ENCODE peak calls at places on chromosomes 12 and 14, in five cellular contexts. T is pancreas, Z is lower lobe of right lung, X is GM06990, M is SJCRH30. L is an unnamed sample. For H3K27me3 and H3K36me3, the result is how much of the 10 kb centered on the place peaks cover.

GRCh38 chr14:105528197-105528858 is 1.9 kb downstream of the TMEM121 start:
- DNase-seq in T (peak), Z (peak), X (peak), M (peak), L (peak)

GRCh38 chr12:24822121-24822899 is 126.6 kb downstream of the BCAT1 start:
- DNase-seq in T (no peak), Z (no peak), X (peak), M (no peak), L (no peak)

GRCh38 chr14:50871223-50871622 is 630 bp upstream of the ABHD12B start:
- DNase-seq in T (no peak), Z (no peak), X (no peak), M (no peak), L (no peak)

GRCh38 chr14:91311284-91311662 is 66.8 kb upstream of the GPR68 start:
- DNase-seq in T (no peak), Z (no peak), X (no peak), M (no peak), L (no peak)

GRCh38 chr12:46221255-46222128 is 47.4 kb downstream of the SLC38A1 start:
- DNase-seq in T (no peak), Z (no peak), X (no peak), M (no peak), L (no peak)

GRCh38 chr12:30501718-30502117 is 194.0 kb downstream of the IPO8 start:
- DNase-seq in T (no peak), Z (no peak), X (no peak), M (no peak), L (no peak)

GRCh38 chr12:3988519-3989217 is 115.5 kb upstream of the PARP11 start:
- DNase-seq in T (no peak), Z (no peak), X (peak), M (no peak), L (no peak)

GRCh38 chr12:132502149-132502881 is 12.4 kb downstream of the FBRSL1 start:
- DNase-seq in T (no peak), Z (no peak), X (no peak), M (no peak), L (no peak)

GRCh38 chr12:113048716-113049127 is 7.8 kb upstream of the DTX1 start:
- DNase-seq in T (peak), Z (no peak), X (no peak), M (peak), L (peak)

GRCh38 chr12:68106160-68106559 is 53.4 kb downstream of the IFNG start:
- DNase-seq in T (no peak), Z (no peak), X (no peak), M (peak), L (no peak)

GRCh38 chr14:30298266-30298795 is 260.6 kb upstream of the G2E3 start:
- DNase-seq in T (no peak), Z (no peak), X (no peak), M (no peak), L (peak)

GRCh38 chr14:63398952-63399351 is 80.2 kb upstream of the GPHB5 start:
- DNase-seq in T (no peak), Z (no peak), X (no peak), M (no peak), L (no peak)

GRCh38 chr14:41137741-41138140 is 468.9 kb upstream of the LRFN5 start:
- DNase-seq in T (no peak), Z (no peak), X (no peak), M (no peak), L (no peak)

GRCh38 chr12:12083688-12084087 is 12.9 kb downstream of the BCL2L14 start:
- DNase-seq in T (no peak), Z (no peak), X (no peak), M (no peak), L (no peak)

GRCh38 chr14:103091041-103091882 is 3.3 kb upstream of the EXOC3L4 start:
- DNase-seq in T (no peak), Z (peak), X (peak), M (peak), L (peak)
- H3K4me3 ChIP-seq in T (peak), Z (peak), X (peak), M (peak), L (peak)

DNA sequence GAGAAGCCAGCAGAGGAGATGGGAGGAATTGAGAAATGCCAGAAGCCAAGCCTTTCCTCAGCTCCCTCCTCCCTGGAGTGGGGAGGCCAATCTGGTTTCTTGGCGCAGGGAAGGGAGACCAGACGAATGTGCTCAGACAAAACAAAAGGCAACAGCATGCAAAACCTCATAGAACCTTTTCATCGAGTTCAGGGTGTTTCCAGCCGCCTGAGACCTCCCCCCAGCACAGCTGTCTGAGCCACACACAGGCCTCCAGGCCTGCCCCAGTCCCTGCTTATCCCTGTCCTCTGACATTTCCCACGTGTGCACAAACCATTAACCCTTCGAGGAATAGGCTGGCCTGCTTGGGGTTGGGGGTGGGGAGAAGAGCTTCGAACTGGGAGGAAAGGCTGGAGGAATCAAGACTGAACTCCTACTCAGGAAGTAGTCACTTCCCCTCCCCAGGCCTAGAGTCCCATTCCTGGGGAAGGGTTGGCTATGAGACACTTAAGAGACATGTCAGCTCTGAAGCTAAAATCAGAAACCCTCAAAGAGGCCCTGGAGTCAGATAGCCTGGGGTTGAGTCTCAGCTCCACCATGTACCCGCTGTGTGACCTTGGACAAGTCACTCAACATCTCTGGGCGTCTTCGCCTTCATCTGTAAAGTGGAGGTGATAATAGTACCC is 10.7 kb downstream of the TBX3 start:
- DNase-seq in T (no peak), Z (no peak), X (no peak), M (no peak), L (peak)
- H3K27me3 ChIP-seq in T (under half), Z (half or more), X (under half), M (under half), L (half or more)

DNA sequence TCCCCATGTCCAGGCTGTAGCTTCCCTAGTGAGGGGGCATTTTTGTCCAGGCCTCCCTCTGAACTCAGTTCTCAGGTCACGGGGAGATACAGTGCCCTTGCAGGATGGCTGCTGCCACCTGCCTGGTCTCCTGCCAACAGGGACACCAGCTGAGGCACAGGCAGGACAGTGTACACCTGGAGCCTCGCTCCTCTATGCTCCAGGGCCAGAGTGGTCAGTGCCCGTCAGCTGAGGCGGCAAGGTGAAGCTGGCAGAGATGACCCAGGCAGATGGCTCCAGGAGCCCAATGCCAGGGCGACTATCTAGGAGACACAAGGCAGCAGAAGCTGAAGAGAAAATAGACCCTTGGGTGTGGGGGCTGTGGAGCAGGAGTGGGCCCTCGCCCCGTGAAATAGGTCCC is 12.6 kb downstream of the TUBA1C start:
- DNase-seq in T (no peak), Z (peak), X (no peak), M (no peak), L (no peak)
- H3K36me3 ChIP-seq in T (under half), Z (under half), X (under half), M (under half), L (under half)

GRCh38 chr14:97218336-97218712 is 421.1 kb downstream of the VRK1 start:
- DNase-seq in T (no peak), Z (no peak), X (no peak), M (no peak), L (no peak)

GRCh38 chr14:97217094-97217885 is 420.1 kb downstream of the VRK1 start:
- DNase-seq in T (no peak), Z (no peak), X (no peak), M (no peak), L (peak)

GRCh38 chr14:97221572-97221971 is 424.4 kb downstream of the VRK1 start:
- DNase-seq in T (no peak), Z (no peak), X (no peak), M (no peak), L (no peak)

GRCh38 chr14:97218713-97219355 is 421.7 kb downstream of the VRK1 start:
- DNase-seq in T (no peak), Z (no peak), X (no peak), M (no peak), L (peak)

GRCh38 chr14:97219356-97220017 is 422.3 kb downstream of the VRK1 start:
- DNase-seq in T (no peak), Z (no peak), X (no peak), M (no peak), L (peak)
- H3K4me3 ChIP-seq in T (peak), Z (peak), X (no peak), M (no peak), L (peak)

DNA sequence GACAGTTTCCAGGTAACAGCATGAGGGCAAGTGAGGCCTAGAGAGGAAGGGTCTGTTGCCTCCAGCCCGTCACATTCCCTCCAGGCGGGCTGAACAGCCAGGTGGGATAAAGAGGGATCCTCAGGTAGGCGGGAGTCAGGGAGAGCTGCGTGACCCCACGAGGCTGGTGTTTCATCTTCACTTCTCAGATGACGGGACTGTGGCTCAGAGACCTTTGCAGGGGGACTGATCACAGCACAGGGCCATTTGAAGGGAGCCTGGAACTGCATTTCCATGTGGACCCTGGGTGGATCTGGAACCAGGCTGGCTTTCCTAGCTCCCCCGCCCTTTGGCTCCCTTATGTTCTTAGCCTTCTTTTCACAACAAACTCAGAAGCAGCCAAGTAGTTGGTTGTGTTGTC is 37.4 kb downstream of the SH2B3 start:
- DNase-seq in T (no peak), Z (no peak), X (no peak), M (no peak), L (peak)
- H3K27me3 ChIP-seq in T (under half), Z (under half), X (under half), M (under half), L (under half)

DNA sequence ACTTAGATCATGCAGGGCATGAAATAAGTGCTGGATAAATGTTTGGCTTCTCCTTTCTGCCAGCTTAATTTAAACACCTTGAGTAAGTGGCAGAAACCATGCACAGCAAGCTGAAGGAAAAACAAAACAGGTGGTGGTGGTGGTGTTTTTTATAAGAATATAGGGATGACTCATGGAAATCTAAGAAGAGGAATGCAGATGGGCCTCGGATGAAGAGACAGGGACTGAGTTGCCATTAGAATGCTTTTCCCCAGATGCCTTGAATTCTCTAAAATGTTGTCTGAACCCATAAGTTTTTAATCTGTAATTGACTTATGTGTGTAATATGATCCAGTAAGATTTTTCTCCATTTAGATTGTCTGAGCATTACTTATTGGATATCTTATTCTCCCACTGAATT is 93.1 kb upstream of the ZDHHC17 start:
- DNase-seq in T (no peak), Z (no peak), X (no peak), M (peak), L (no peak)
- H3K36me3 ChIP-seq in T (under half), Z (under half), X (under half), M (under half), L (under half)

DNA sequence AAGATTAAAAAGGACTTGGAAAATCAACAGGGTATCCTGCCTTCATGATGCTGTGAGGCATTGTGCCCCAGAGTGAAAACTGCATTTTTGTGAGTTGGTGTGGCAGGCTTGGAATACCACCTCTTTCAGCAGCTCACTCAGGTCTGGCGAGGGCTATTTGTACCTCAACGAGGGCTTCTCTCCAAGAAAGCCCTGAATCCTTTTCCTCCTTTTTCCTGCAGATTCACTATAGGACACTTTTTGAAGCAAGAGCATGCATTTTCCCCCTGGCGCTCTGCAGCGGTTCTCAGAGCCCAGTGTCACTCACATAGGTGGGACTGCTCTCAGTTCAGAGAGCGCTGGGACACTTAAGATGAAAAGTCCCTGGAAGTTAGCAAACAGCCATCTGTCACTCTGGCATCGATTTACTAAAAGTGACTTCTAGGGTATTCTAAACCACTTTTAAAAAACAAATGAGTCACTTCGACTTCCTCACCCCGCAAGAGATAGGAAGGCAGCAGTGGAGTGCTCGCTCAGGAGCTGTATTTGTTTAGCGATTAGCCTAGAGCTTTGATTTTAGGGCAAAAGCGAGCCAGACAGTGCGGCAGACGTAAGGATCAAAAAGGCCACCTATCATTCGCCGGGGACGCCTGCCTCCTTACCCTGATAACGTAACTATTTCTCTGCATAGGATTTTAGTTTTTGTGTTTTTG is 782 bp upstream of the LGR5 start:
- DNase-seq in T (no peak), Z (no peak), X (no peak), M (peak), L (peak)
- H3K4me3 ChIP-seq in T (peak), Z (peak), X (no peak), M (peak), L (peak)

DNA sequence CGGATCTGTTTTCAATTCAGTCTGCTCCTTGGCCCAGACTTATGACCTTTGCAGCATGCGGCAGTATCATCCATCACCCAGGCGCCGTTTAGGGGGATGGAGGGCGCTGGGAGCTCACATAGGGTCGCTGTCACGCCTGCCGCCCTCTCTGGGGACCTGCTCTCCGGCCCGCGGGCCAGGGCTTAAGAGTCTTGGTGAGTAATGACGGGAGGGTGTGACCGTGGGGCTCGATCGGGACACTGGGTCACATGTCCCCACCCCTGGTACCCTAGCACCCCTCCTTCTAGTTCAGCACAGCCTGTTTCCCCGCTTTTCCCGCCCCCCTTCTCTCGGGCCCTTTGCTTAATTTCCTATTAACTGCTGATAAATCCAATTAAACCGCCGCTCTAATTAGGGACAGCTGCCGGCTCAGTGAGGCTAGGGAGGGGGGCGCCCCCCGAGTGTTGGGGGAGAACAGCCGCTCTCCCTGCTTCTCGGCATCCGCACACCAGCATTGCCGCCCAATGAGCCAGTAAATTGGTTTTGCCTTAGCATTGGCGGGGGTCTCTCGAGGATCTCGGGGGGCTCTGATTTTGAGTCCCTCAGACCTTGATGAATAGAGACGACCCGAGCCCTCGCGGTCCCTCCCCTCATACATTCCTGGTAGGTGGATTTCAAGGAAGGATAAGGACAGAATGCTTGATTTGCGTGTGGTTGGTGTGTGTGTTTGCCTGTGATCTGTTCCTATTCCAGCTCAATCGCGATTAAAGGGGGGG is 9.3 kb downstream of the STAC3 start:
- DNase-seq in T (no peak), Z (no peak), X (no peak), M (peak), L (peak)
- H3K27me3 ChIP-seq in T (under half), Z (half or more), X (under half), M (under half), L (half or more)